ENCODE peak calls at places on chromosomes 16 and 17, in five cellular contexts. S, C, O, K and W are unnamed samples.

GRCh38 chr17:42121066-42121769 is at the start of gene KAT2A:
- DNase-seq in S (peak; percentile 86), C (peak; percentile 88), O (peak; percentile 78), K (peak; percentile 85), W (peak; percentile 73)

GRCh38 chr17:37388266-37388665 is 12.5 kb downstream of the C17orf78 start:
- DNase-seq in S (no peak), C (no peak), O (no peak), K (no peak), W (no peak)

GRCh38 chr16:50821586-50821985 is 79.7 kb downstream of the CYLD start:
- DNase-seq in S (no peak), C (no peak), O (no peak), K (no peak), W (peak; percentile 11)

GRCh38 chr17:44862278-44862914 is 14.7 kb downstream of the HIGD1B start:
- DNase-seq in S (no peak), C (no peak), O (no peak), K (no peak), W (no peak)

GRCh38 chr16:13453938-13454553 is 465.9 kb upstream of the ERCC4 start:
- DNase-seq in S (no peak), C (peak; percentile 9), O (no peak), K (no peak), W (no peak)

GRCh38 chr16:70678898-70679652 is 6.8 kb downstream of the MTSS2 start:
- DNase-seq in S (peak; percentile 9), C (no peak), O (no peak), K (no peak), W (no peak)

GRCh38 chr17:3982541-3983017 is 18.3 kb upstream of the ATP2A3 start:
- DNase-seq in S (no peak), C (no peak), O (no peak), K (no peak), W (no peak)

GRCh38 chr17:81295678-81296381 is 723 bp upstream of the SLC38A10 start:
- DNase-seq in S (no peak), C (peak; percentile 83), O (peak; percentile 60), K (peak; percentile 74), W (peak; percentile 60)

GRCh38 chr17:42578282-42578869 is 847 bp upstream of the PSMC3IP start:
- DNase-seq in S (peak; percentile 69), C (peak; percentile 88), O (peak; percentile 75), K (peak; percentile 71), W (peak; percentile 38)

GRCh38 chr17:72365857-72366415 is 245.1 kb downstream of the SOX9 start:
- DNase-seq in S (no peak), C (no peak), O (no peak), K (no peak), W (no peak)

GRCh38 chr16:56848955-56849689 is 15.9 kb upstream of the SLC12A3 start:
- DNase-seq in S (no peak), C (no peak), O (no peak), K (no peak), W (no peak)

GRCh38 chr16:11948819-11949218 is 7.0 kb upstream of the NPIPB2 start:
- DNase-seq in S (no peak), C (no peak), O (no peak), K (no peak), W (no peak)

GRCh38 chr17:83086197-83086880 is 6.9 kb downstream of the METRNL start:
- DNase-seq in S (no peak), C (no peak), O (no peak), K (no peak), W (no peak)

GRCh38 chr16:1003551-1004347 is 22.2 kb downstream of the SOX8 start:
- DNase-seq in S (no peak), C (no peak), O (no peak), K (no peak), W (peak; percentile 44)

GRCh38 chr17:17818088-17818526 is 18.7 kb downstream of the SREBF1 start:
- DNase-seq in S (no peak), C (no peak), O (no peak), K (no peak), W (no peak)

DNA sequence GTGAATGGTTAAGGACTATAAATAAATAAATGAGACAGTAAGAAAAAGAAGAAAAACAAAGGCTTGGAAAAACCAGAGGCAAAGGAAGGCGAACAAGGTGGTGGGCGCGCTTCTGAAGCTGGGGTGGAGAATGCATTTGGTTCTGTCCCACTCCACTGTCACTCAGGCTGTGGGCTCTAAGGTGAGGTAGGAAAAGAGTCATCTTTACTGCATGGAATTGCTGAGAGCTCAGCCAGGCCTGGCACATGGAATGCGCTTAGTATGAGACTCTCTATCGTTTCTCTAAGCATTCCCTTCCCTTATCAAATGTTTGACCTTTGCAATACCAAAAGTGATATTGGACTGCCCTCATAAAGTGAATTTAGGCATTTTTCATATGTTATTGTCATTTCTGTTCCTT is 87.9 kb downstream of the MYH10 start:
- DNase-seq in S (no peak), C (no peak), O (no peak), K (no peak), W (no peak)
- H3K9me3 ChIP-seq in S (no peaks in the 10 kb centered on the region), C (no peaks in the 10 kb centered on the region), O (no peaks in the 10 kb centered on the region), K (no peaks in the 10 kb centered on the region), W (no peaks in the 10 kb centered on the region)

GRCh38 chr17:1107777-1108559 is 71.8 kb downstream of the ABR start:
- DNase-seq in S (no peak), C (peak; percentile 70), O (no peak), K (no peak), W (no peak)
- H3K4me1 ChIP-seq in S (peaks cover 97% of the 10 kb centered on the region), C (peaks cover 46% of the 10 kb centered on the region), O (peaks cover 41% of the 10 kb centered on the region), K (peaks cover 74% of the 10 kb centered on the region), W (peaks cover 24% of the 10 kb centered on the region)

GRCh38 chr16:30096862-30097563 is 1.0 kb upstream of the YPEL3 start:
- DNase-seq in S (no peak), C (no peak), O (no peak), K (no peak), W (no peak)
- H3K4me3 ChIP-seq in S (peak overlapping the region; percentile 88), C (no peak overlapping the region), O (no peak overlapping the region), K (peak overlapping the region; percentile 73), W (no peak overlapping the region)

DNA sequence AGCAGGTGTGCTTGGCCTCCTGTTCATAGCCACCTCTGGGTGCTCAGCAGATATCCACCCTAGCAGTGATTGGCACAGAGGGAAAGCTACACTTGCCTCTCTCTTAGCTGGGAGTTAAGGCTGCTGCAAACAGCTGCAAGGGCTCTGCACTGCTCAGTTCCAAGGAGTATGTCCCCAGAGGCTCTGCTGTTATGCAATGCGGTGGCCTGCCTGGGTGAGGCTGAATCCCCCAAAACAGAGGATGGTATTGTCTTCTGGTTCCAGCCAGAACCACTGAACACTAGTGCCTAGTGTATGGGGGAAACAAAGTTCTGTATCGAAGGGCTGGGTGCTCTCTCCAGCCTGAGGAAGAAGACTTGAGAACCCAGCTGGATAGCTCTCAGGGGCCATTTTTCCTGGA is 16.8 kb downstream of the TMEM94 start:
- DNase-seq in S (peak; percentile 51), C (no peak), O (no peak), K (no peak), W (no peak)
- H3K9me3 ChIP-seq in S (no peaks in the 10 kb centered on the region), C (no peaks in the 10 kb centered on the region), O (no peaks in the 10 kb centered on the region), K (no peaks in the 10 kb centered on the region), W (no peaks in the 10 kb centered on the region)

GRCh38 chr17:48912476-48912875 is 4.3 kb downstream of the UBE2Z start:
- DNase-seq in S (no peak), C (no peak), O (no peak), K (no peak), W (no peak)
- H3K4me1 ChIP-seq in S (peaks cover 47% of the 10 kb centered on the region), C (peaks cover 13% of the 10 kb centered on the region), O (peaks cover 2% of the 10 kb centered on the region), K (peaks cover 78% of the 10 kb centered on the region), W (peaks cover 37% of the 10 kb centered on the region)

DNA sequence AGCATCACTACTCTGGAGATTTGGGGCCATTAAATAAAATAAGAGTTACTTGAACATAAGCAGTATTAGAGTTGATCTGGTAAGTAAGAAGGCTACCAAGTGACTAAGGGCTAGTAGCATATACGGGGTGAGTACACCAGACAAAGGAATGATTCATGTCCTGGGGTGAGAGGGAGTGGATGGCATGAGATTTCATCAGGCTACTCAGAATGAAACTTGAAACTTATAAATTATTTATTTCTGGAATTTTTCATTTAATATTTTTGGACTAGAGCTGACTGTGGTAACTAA is 2.3 kb downstream of the SLFN5 start:
- DNase-seq in S (no peak), C (no peak), O (no peak), K (no peak), W (no peak)
- H3K4me3 ChIP-seq in S (peak overlapping the region; percentile 91), C (no peak overlapping the region), O (no peak overlapping the region), K (peak overlapping the region; percentile 85), W (peak overlapping the region; percentile 84)

GRCh38 chr16:3375680-3376079 is 20.0 kb downstream of the OR2C1 start:
- DNase-seq in S (no peak), C (no peak), O (no peak), K (no peak), W (no peak)

GRCh38 chr16:3383045-3383448 is 17.8 kb downstream of the ZSCAN32 start:
- DNase-seq in S (no peak), C (no peak), O (no peak), K (no peak), W (no peak)

GRCh38 chr16:3377917-3378316 is 22.2 kb downstream of the OR2C1 start:
- DNase-seq in S (no peak), C (no peak), O (no peak), K (no peak), W (no peak)
- H3K9me3 ChIP-seq in S (no peaks in the 10 kb centered on the region), C (peaks cover 48% of the 10 kb centered on the region), O (peaks cover 55% of the 10 kb centered on the region), K (peaks cover 94% of the 10 kb centered on the region), W (peaks cover 34% of the 10 kb centered on the region)

DNA sequence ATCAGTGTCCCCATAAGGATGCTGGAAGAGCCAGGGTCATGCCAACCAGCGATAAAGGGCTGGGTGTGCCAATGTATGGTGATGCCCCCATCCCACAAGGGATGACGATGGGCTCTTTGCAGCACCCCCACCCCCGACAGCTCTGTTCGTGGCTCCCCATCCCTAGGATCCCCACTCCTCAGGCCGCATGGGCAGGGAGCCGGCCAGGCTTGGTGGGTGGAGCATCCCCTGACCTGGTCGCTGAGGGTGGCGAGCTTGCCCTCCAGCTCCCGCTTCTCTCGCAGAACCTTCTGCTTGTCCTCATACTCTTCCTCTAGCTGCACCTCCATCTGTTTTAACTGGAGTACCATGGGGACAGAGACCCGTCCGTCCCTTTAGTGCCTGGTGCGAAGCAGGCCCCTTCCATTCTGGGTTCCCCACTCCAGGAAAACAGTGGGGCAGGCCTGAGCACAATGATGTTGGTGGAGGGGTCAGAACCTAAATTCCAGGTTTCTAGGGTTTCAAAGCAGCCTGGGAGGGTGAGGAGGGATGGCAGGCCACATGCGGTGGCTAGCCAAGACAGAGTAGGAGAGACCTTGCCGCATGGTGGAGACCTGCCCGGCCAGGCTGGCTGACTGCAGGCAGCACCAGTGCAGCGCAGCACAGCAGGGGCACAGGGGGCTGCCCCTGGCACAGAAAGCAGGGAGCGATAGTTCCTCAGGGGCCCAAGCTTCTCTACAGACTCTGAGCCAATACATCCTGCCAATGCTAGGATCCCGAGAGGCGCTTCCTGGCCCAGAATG is 50.3 kb downstream of the PIPOX start:
- DNase-seq in S (no peak), C (no peak), O (no peak), K (no peak), W (no peak)
- H3K4me1 ChIP-seq in S (peaks cover 24% of the 10 kb centered on the region), C (no peaks in the 10 kb centered on the region), O (no peaks in the 10 kb centered on the region), K (no peaks in the 10 kb centered on the region), W (no peaks in the 10 kb centered on the region)